ENCODE peak calls at places on chromosomes 6 and 20, in five cellular contexts. One of them, this sample, is unnamed.

GRCh38 chr20:41166201-41167117 is 29.1 kb downstream of the PLCG1 start:
- DNase-seq in GM12892: no peak
- DNase-seq in spleen: peak; percentile 62
- DNase-seq in breast epithelium: peak; percentile 49
- DNase-seq in HL-60: no peak
- DNase-seq in this sample: peak; percentile 59

GRCh38 chr6:134303903-134304302 is 14.0 kb downstream of the SGK1 start:
- DNase-seq in breast epithelium: no peak
- DNase-seq in HL-60: no peak
- DNase-seq in GM12892: no peak
- DNase-seq in spleen: no peak
- DNase-seq in this sample: no peak

GRCh38 chr6:42190784-42191183 is 4.0 kb downstream of the GUCA1B start:
- DNase-seq in spleen: no peak
- DNase-seq in HL-60: no peak
- DNase-seq in breast epithelium: no peak
- DNase-seq in GM12892: no peak
- DNase-seq in this sample: no peak

GRCh38 chr6:147974376-147974775 is 368.3 kb upstream of the SASH1 start:
- DNase-seq in spleen: no peak
- DNase-seq in breast epithelium: no peak
- DNase-seq in GM12892: no peak
- DNase-seq in HL-60: no peak
- DNase-seq in this sample: no peak

GRCh38 chr6:170459451-170459850 is 93.7 kb downstream of the PSMB1 start:
- DNase-seq in HL-60: no peak
- DNase-seq in breast epithelium: no peak
- DNase-seq in spleen: peak; percentile 85
- DNase-seq in GM12892: no peak
- DNase-seq in this sample: no peak

GRCh38 chr6:51528556-51528955 is 558.9 kb downstream of the PKHD1 start:
- DNase-seq in GM12892: no peak
- DNase-seq in spleen: no peak
- DNase-seq in HL-60: no peak
- DNase-seq in breast epithelium: no peak
- DNase-seq in this sample: no peak

GRCh38 chr6:39088331-39088730 is 26.7 kb downstream of the SAYSD1 start:
- DNase-seq in breast epithelium: no peak
- DNase-seq in HL-60: peak; percentile 28
- DNase-seq in GM12892: no peak
- DNase-seq in spleen: no peak
- DNase-seq in this sample: no peak

GRCh38 chr20:51258582-51259175 is 235.8 kb upstream of the KCNG1 start:
- DNase-seq in breast epithelium: no peak
- DNase-seq in spleen: no peak
- DNase-seq in GM12892: no peak
- DNase-seq in HL-60: no peak
- DNase-seq in this sample: no peak

GRCh38 chr6:133965817-133966360 is 12.9 kb downstream of the TBPL1 start:
- DNase-seq in breast epithelium: no peak
- DNase-seq in GM12892: no peak
- DNase-seq in HL-60: no peak
- DNase-seq in spleen: no peak
- DNase-seq in this sample: no peak

GRCh38 chr6:42451595-42452170 is at the start of gene TRERF1:
- DNase-seq in GM12892: peak; percentile 59
- DNase-seq in spleen: peak; percentile 87
- DNase-seq in HL-60: peak; percentile 87
- DNase-seq in breast epithelium: no peak
- DNase-seq in this sample: peak; percentile 86

GRCh38 chr6:135630789-135631376 is 133.3 kb upstream of the AHI1 start:
- DNase-seq in HL-60: no peak
- DNase-seq in breast epithelium: no peak
- DNase-seq in GM12892: no peak
- DNase-seq in spleen: no peak
- DNase-seq in this sample: no peak
- TF ChIP-seq POLR2AphosphoS5 in HL-60: no peak
- TF ChIP-seq POLR2AphosphoS5 in breast epithelium: peak; percentile 45
- TF ChIP-seq POLR2AphosphoS5 in GM12892: no peak
- TF ChIP-seq POLR2AphosphoS5 in spleen: no peak
- TF ChIP-seq POLR2AphosphoS5 in this sample: peak; percentile 60

GRCh38 chr6:35415065-35415880 is 36.9 kb upstream of the FANCE start:
- DNase-seq in GM12892: no peak
- DNase-seq in HL-60: peak; percentile 48
- DNase-seq in spleen: no peak
- DNase-seq in breast epithelium: peak; percentile 83
- DNase-seq in this sample: no peak
- TF ChIP-seq POLR2AphosphoS5 in GM12892: no peak
- TF ChIP-seq POLR2AphosphoS5 in HL-60: no peak
- TF ChIP-seq POLR2AphosphoS5 in spleen: no peak
- TF ChIP-seq POLR2AphosphoS5 in breast epithelium: peak; percentile 59
- TF ChIP-seq POLR2AphosphoS5 in this sample: no peak

GRCh38 chr6:119350202-119351004 is 842 bp upstream of the MAN1A1 start:
- DNase-seq in GM12892: peak; percentile 15
- DNase-seq in breast epithelium: no peak
- DNase-seq in HL-60: no peak
- DNase-seq in spleen: no peak
- DNase-seq in this sample: no peak
- TF ChIP-seq POLR2AphosphoS5 in GM12892: no peak
- TF ChIP-seq POLR2AphosphoS5 in breast epithelium: peak; percentile 64
- TF ChIP-seq POLR2AphosphoS5 in HL-60: no peak
- TF ChIP-seq POLR2AphosphoS5 in spleen: no peak
- TF ChIP-seq POLR2AphosphoS5 in this sample: no peak

DNA sequence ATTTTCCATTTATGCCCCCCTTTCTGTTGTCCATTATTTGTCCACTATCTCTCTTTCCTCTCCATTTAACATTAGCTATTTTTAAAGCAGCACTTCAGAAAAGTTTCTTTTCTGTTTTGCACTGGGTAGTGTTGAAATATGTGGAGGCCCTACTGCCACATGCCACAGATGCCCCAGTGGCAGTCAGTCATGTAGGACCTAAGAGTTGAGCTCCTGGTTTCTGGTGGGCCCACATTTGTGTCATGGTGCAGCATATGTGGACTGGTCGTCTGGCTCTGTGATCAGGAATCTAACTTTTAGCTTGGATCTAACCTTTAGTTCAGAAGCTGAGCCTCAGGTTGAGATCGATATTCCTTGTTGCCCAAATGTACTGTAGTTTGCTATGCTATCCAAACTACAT is 54.8 kb downstream of the HFE start:
- DNase-seq in spleen: no peak
- DNase-seq in breast epithelium: no peak
- DNase-seq in HL-60: no peak
- DNase-seq in GM12892: no peak
- DNase-seq in this sample: no peak
- TF ChIP-seq POLR2AphosphoS5 in spleen: no peak
- TF ChIP-seq POLR2AphosphoS5 in breast epithelium: no peak
- TF ChIP-seq POLR2AphosphoS5 in HL-60: no peak
- TF ChIP-seq POLR2AphosphoS5 in GM12892: no peak
- TF ChIP-seq POLR2AphosphoS5 in this sample: no peak

GRCh38 chr6:89311853-89312531 is 3.1 kb downstream of the GABRR2 start:
- DNase-seq in spleen: no peak
- DNase-seq in HL-60: peak; percentile 48
- DNase-seq in breast epithelium: no peak
- DNase-seq in GM12892: no peak
- DNase-seq in this sample: no peak
- TF ChIP-seq POLR2AphosphoS5 in spleen: no peak
- TF ChIP-seq POLR2AphosphoS5 in HL-60: peak; percentile 56
- TF ChIP-seq POLR2AphosphoS5 in breast epithelium: no peak
- TF ChIP-seq POLR2AphosphoS5 in GM12892: no peak
- TF ChIP-seq POLR2AphosphoS5 in this sample: no peak

GRCh38 chr20:47799116-47799715 is 13.9 kb upstream of the SULF2 start:
- DNase-seq in GM12892: no peak
- DNase-seq in spleen: no peak
- DNase-seq in HL-60: no peak
- DNase-seq in breast epithelium: no peak
- DNase-seq in this sample: no peak
- TF ChIP-seq POLR2AphosphoS5 in GM12892: no peak
- TF ChIP-seq POLR2AphosphoS5 in spleen: no peak
- TF ChIP-seq POLR2AphosphoS5 in HL-60: no peak
- TF ChIP-seq POLR2AphosphoS5 in breast epithelium: no peak
- TF ChIP-seq POLR2AphosphoS5 in this sample: no peak

DNA sequence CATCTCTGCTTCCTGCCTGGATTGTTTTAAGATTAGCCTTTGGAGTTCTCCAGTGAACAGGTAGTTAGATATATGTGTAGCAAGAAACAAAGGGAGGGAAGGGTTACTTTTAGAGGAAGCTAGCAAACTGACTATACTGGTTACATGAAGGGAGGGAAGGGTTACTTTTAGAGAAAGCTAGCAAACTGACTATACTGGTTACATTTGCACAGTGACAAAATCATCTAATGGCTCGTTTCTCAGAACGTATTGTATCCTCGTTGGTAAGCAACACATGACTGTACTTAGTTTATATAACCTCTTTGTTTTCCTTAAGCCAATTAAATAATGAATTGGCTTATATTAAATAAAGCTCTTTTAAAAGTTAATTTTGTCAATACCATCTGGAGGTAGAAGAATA is 540.9 kb downstream of the EPM2A start:
- DNase-seq in GM12892: no peak
- DNase-seq in HL-60: no peak
- DNase-seq in breast epithelium: no peak
- DNase-seq in spleen: no peak
- DNase-seq in this sample: no peak
- TF ChIP-seq POLR2AphosphoS5 in GM12892: no peak
- TF ChIP-seq POLR2AphosphoS5 in HL-60: no peak
- TF ChIP-seq POLR2AphosphoS5 in breast epithelium: no peak
- TF ChIP-seq POLR2AphosphoS5 in spleen: no peak
- TF ChIP-seq POLR2AphosphoS5 in this sample: no peak

This sample was measured in suprapubic skin.